ENCODE peak calls at places on chromosomes 13 and 19, in seven cellular contexts. O is tibial artery; P is lung; Y is heart left ventricle; G is CD8-positive, alpha-beta T cell; B is fibroblast of lung; S is transverse colon. Z is an unnamed sample.

GRCh38 chr13:39509616-39510015 is 93.4 kb downstream of the LHFPL6 start:
- DNase-seq in G (no peak), Y (no peak), O (no peak), P (no peak), S (no peak), B (no peak), Z (no peak)

GRCh38 chr13:36030670-36031331 is 100.4 kb downstream of the DCLK1 start:
- DNase-seq in P (no peak), B (peak; percentile 85), S (no peak), Y (no peak), G (no peak), O (no peak), Z (no peak)

GRCh38 chr19:48196933-48197665 is 26.6 kb downstream of the ZSWIM9 start:
- DNase-seq in B (no peak), G (no peak), S (no peak), P (no peak), O (no peak), Y (no peak), Z (no peak)

GRCh38 chr13:38202730-38203129 is 146.9 kb upstream of the UFM1 start:
- DNase-seq in Y (no peak), S (no peak), B (no peak), G (no peak), P (no peak), O (no peak), Z (no peak)

GRCh38 chr13:30196025-30196424 is 111.3 kb downstream of the KATNAL1 start:
- DNase-seq in Y (no peak), S (no peak), G (no peak), P (no peak), B (peak; percentile 5), O (no peak), Z (no peak)

GRCh38 chr19:32642771-32643170 is 32.2 kb downstream of the ANKRD27 start:
- DNase-seq in P (no peak), S (peak; percentile 15), B (no peak), O (no peak), Y (no peak), G (peak; percentile 43), Z (no peak)

GRCh38 chr19:6198896-6199239 is 63.4 kb downstream of the ACSBG2 start:
- DNase-seq in O (no peak), S (no peak), Y (no peak), P (no peak), G (no peak), B (no peak), Z (no peak)

GRCh38 chr13:31914843-31915242 is 116.7 kb upstream of the FRY start:
- DNase-seq in S (no peak), G (no peak), B (no peak), O (no peak), P (no peak), Y (no peak), Z (no peak)

GRCh38 chr19:42132030-42132628 is at the start of gene POU2F2:
- DNase-seq in B (no peak), S (peak; percentile 81), O (peak; percentile 70), G (peak; percentile 66), Y (peak; percentile 82), P (peak; percentile 30), Z (no peak)

GRCh38 chr19:8355631-8356402 is 8.1 kb upstream of the ANGPTL4 start:
- DNase-seq in O (peak; percentile 83), G (no peak), S (no peak), B (peak; percentile 98), Y (no peak), P (peak; percentile 77), Z (peak; percentile 81)

GRCh38 chr19:28501979-28502378 is 711.0 kb downstream of the UQCRFS1 start:
- DNase-seq in B (no peak), S (no peak), G (no peak), P (no peak), O (no peak), Y (no peak), Z (no peak)

GRCh38 chr19:3492131-3492839 is 8.2 kb downstream of the DOHH start:
- DNase-seq in B (no peak), P (no peak), G (no peak), O (no peak), Y (no peak), S (no peak), Z (no peak)

GRCh38 chr13:92224052-92224821 is 825.8 kb downstream of the GPC5 start:
- DNase-seq in G (no peak), B (peak; percentile 98), S (no peak), Y (no peak), O (no peak), P (no peak), Z (no peak)

GRCh38 chr13:94303644-94304174 is 175.8 kb downstream of the DCT start:
- DNase-seq in O (no peak), S (no peak), B (no peak), G (no peak), P (no peak), Y (no peak), Z (no peak)

GRCh38 chr13:23504188-23504587 is 66.0 kb upstream of the TNFRSF19 start:
- DNase-seq in B (no peak), S (no peak), O (no peak), P (no peak), Y (no peak), G (no peak), Z (no peak)

GRCh38 chr13:97395437-97396136 is 38.4 kb upstream of the RAP2A start:
- DNase-seq in Y (no peak), P (no peak), O (no peak), S (no peak), G (no peak), B (peak; percentile 55), Z (no peak)

GRCh38 chr19:16654151-16654550 is 5.8 kb downstream of the SMIM7 start:
- DNase-seq in G (no peak), S (no peak), O (no peak), B (no peak), P (no peak), Y (no peak), Z (no peak)

GRCh38 chr19:8973501-8974091 is 36.6 kb downstream of the MUC16 start:
- DNase-seq in G (no peak), O (no peak), Y (no peak), P (no peak), S (no peak), B (no peak), Z (no peak)

GRCh38 chr19:6066661-6067646 is 43.3 kb downstream of the RFX2 start:
- DNase-seq in Y (peak; percentile 91), O (peak; percentile 95), B (peak; percentile 87), G (no peak), P (peak; percentile 88), S (peak; percentile 91), Z (peak; percentile 99)

GRCh38 chr19:45881909-45882528 is 3.9 kb downstream of the IRF2BP1 start:
- DNase-seq in G (no peak), Y (no peak), O (no peak), S (peak; percentile 57), P (no peak), B (no peak), Z (no peak)
- H3K4me1 ChIP-seq in G (peaks cover 39% of the 10 kb centered on the region), Y (peaks cover 40% of the 10 kb centered on the region), O (peaks cover 35% of the 10 kb centered on the region), S (peaks cover 59% of the 10 kb centered on the region), P (peaks cover 19% of the 10 kb centered on the region), B (peaks cover 4% of the 10 kb centered on the region), Z (peaks cover 46% of the 10 kb centered on the region)

GRCh38 chr19:12995596-12996541 is 594 bp downstream of the NFIX start:
- DNase-seq in S (no peak), B (peak; percentile 36), Y (no peak), G (no peak), P (no peak), O (no peak), Z (no peak)

GRCh38 chr19:12996542-12997094 is 1.3 kb downstream of the NFIX start:
- DNase-seq in O (no peak), P (no peak), B (peak; percentile 43), S (no peak), G (no peak), Y (peak; percentile 76), Z (no peak)

GRCh38 chr19:12997967-12998940 is 3.0 kb downstream of the NFIX start:
- DNase-seq in Y (no peak), S (no peak), B (no peak), O (no peak), G (no peak), P (no peak), Z (no peak)

GRCh38 chr19:12994701-12995595 is at the start of gene NFIX:
- DNase-seq in P (peak; percentile 75), O (peak; percentile 86), S (peak; percentile 70), G (no peak), B (peak; percentile 59), Y (peak; percentile 83), Z (no peak)

DNA sequence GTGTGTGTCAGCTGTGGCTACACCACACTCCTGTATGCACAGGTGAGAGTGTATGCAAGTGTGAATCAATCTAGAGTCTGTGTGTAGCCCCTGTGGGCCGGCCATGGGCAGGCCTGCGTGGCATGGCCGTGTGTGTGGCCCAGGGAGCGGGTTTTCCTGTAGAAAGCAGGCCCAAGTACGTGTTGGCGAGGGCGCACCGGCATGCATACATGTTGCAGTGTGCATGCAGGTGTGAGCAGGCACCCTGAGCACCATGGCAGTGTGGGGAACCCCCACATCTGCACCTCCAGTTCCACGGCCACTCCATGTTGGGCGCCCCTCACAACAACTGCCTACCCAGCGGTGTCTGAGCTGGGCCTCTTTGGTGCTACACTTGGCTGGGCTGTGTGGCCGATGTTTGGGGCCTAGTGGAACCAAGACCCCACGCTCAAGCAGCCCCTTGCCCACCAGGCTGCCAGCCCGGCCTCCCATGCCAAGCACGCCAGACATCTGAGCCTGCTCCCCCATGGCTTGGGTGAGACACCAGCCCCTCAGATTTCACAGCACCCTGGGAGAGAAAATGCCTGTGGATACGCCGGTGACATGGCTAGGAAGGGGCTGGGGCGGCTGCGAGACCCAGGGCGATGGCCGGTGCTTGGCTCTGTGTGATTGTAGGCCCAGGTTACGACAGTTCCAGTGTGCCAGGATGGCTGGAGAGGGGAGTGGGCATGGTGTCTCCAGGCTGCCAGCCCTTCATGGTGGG is 2.1 kb downstream of the NFIX start:
- DNase-seq in B (no peak), Y (no peak), O (no peak), G (no peak), P (no peak), S (no peak), Z (no peak)
- H3K4me1 ChIP-seq in B (peaks cover 12% of the 10 kb centered on the region), Y (peaks cover 26% of the 10 kb centered on the region), O (peaks cover 50% of the 10 kb centered on the region), G (peaks cover 7% of the 10 kb centered on the region), P (peaks cover 28% of the 10 kb centered on the region), S (peaks cover 30% of the 10 kb centered on the region), Z (no peaks in the 10 kb centered on the region)

GRCh38 chr19:343941-344624 is 513 bp downstream of the MIER2 start:
- DNase-seq in O (no peak), Y (peak; percentile 64), B (peak; percentile 26), S (no peak), G (no peak), P (no peak), Z (no peak)
- H3K4me1 ChIP-seq in O (peaks cover 33% of the 10 kb centered on the region), Y (peaks cover 44% of the 10 kb centered on the region), B (peaks cover 7% of the 10 kb centered on the region), S (peaks cover 31% of the 10 kb centered on the region), G (peaks cover 30% of the 10 kb centered on the region), P (peaks cover 30% of the 10 kb centered on the region), Z (no peaks in the 10 kb centered on the region)

GRCh38 chr13:110232756-110233155 is 74.2 kb downstream of the COL4A1 start:
- DNase-seq in G (no peak), P (no peak), Y (no peak), B (peak; percentile 82), S (no peak), O (peak; percentile 73), Z (no peak)

GRCh38 chr13:110233682-110234280 is 73.2 kb downstream of the COL4A1 start:
- DNase-seq in O (no peak), G (no peak), Y (no peak), B (no peak), P (no peak), S (no peak), Z (no peak)

GRCh38 chr13:110234532-110234931 is 72.4 kb downstream of the COL4A1 start:
- DNase-seq in P (no peak), O (no peak), S (no peak), B (no peak), G (no peak), Y (no peak), Z (no peak)

GRCh38 chr13:110232146-110232545 is 74.8 kb downstream of the COL4A1 start:
- DNase-seq in O (no peak), S (no peak), B (no peak), P (no peak), G (no peak), Y (no peak), Z (no peak)

GRCh38 chr13:110233181-110233641 is 73.7 kb downstream of the COL4A1 start:
- DNase-seq in O (peak; percentile 90), Y (no peak), B (peak; percentile 95), G (no peak), P (no peak), S (no peak), Z (peak; percentile 88)
- H3K4me1 ChIP-seq in O (peaks cover 54% of the 10 kb centered on the region), Y (peaks cover 72% of the 10 kb centered on the region), B (peaks cover 36% of the 10 kb centered on the region), G (no peaks in the 10 kb centered on the region), P (peaks cover 8% of the 10 kb centered on the region), S (peaks cover 29% of the 10 kb centered on the region), Z (peaks cover 85% of the 10 kb centered on the region)